ENCODE peak calls at places on chromosomes 1 and 21, in five cellular contexts. One of them, this sample, is unnamed.

GRCh38 chr1:94463765-94464330 is 45.7 kb downstream of the ABCD3 start:
- DNase-seq in PC-3: peak; percentile 78
- DNase-seq in epithelial cell of esophagus: peak; percentile 60
- DNase-seq in psoas muscle: no peak
- DNase-seq in K562: peak; percentile 14
- DNase-seq in this sample: peak; percentile 26

GRCh38 chr1:27097484-27097917 is 57.4 kb downstream of the SLC9A1 start:
- DNase-seq in epithelial cell of esophagus: peak; percentile 82
- DNase-seq in K562: peak; percentile 87
- DNase-seq in psoas muscle: peak; percentile 75
- DNase-seq in PC-3: peak; percentile 86
- DNase-seq in this sample: peak; percentile 75

GRCh38 chr1:1990222-1990621 is 13.4 kb downstream of the CFAP74 start:
- DNase-seq in PC-3: no peak
- DNase-seq in epithelial cell of esophagus: no peak
- DNase-seq in K562: no peak
- DNase-seq in psoas muscle: peak; percentile 53
- DNase-seq in this sample: no peak

GRCh38 chr1:41626616-41627375 is 142.3 kb upstream of the EDN2 start:
- DNase-seq in PC-3: peak; percentile 77
- DNase-seq in epithelial cell of esophagus: peak; percentile 93
- DNase-seq in K562: no peak
- DNase-seq in psoas muscle: no peak
- DNase-seq in this sample: peak; percentile 33

GRCh38 chr1:87766737-87767136 is 438.1 kb downstream of the LMO4 start:
- DNase-seq in PC-3: peak; percentile 44
- DNase-seq in K562: no peak
- DNase-seq in psoas muscle: no peak
- DNase-seq in epithelial cell of esophagus: peak; percentile 91
- DNase-seq in this sample: no peak

GRCh38 chr1:243974451-243975292 is 76.4 kb upstream of the ZBTB18 start:
- DNase-seq in epithelial cell of esophagus: peak; percentile 32
- DNase-seq in K562: no peak
- DNase-seq in psoas muscle: no peak
- DNase-seq in PC-3: peak; percentile 37
- DNase-seq in this sample: peak; percentile 17

GRCh38 chr21:15688809-15689208 is 41.0 kb upstream of the USP25 start:
- DNase-seq in epithelial cell of esophagus: no peak
- DNase-seq in K562: no peak
- DNase-seq in PC-3: peak; percentile 85
- DNase-seq in psoas muscle: no peak
- DNase-seq in this sample: peak; percentile 10

GRCh38 chr1:241269116-241269515 is 87.9 kb downstream of the RGS7 start:
- DNase-seq in PC-3: peak; percentile 52
- DNase-seq in psoas muscle: no peak
- DNase-seq in epithelial cell of esophagus: no peak
- DNase-seq in K562: no peak
- DNase-seq in this sample: peak; percentile 23

GRCh38 chr1:231603598-231604275 is 22.9 kb upstream of the DISC1 start:
- DNase-seq in psoas muscle: no peak
- DNase-seq in PC-3: peak; percentile 88
- DNase-seq in epithelial cell of esophagus: peak; percentile 62
- DNase-seq in K562: peak; percentile 47
- DNase-seq in this sample: peak; percentile 58

GRCh38 chr1:168763031-168763430 is 34.0 kb upstream of the DPT start:
- DNase-seq in epithelial cell of esophagus: peak; percentile 97
- DNase-seq in psoas muscle: no peak
- DNase-seq in K562: no peak
- DNase-seq in PC-3: no peak
- DNase-seq in this sample: no peak

GRCh38 chr21:43304621-43305335 is 122.2 kb downstream of the SIK1 start:
- DNase-seq in epithelial cell of esophagus: no peak
- DNase-seq in psoas muscle: no peak
- DNase-seq in PC-3: no peak
- DNase-seq in K562: no peak
- DNase-seq in this sample: no peak

GRCh38 chr1:214551436-214552173 is at the start of gene PTPN14:
- DNase-seq in epithelial cell of esophagus: peak; percentile 95
- DNase-seq in psoas muscle: peak; percentile 90
- DNase-seq in PC-3: peak; percentile 99
- DNase-seq in K562: peak; percentile 53
- DNase-seq in this sample: no peak

GRCh38 chr1:66438062-66438970 is 95.6 kb upstream of the SGIP1 start:
- DNase-seq in PC-3: peak; percentile 41
- DNase-seq in epithelial cell of esophagus: peak; percentile 70
- DNase-seq in K562: no peak
- DNase-seq in psoas muscle: no peak
- DNase-seq in this sample: no peak

GRCh38 chr1:207888647-207889046 is 22.3 kb downstream of the CD34 start:
- DNase-seq in psoas muscle: peak; percentile 69
- DNase-seq in K562: no peak
- DNase-seq in PC-3: no peak
- DNase-seq in epithelial cell of esophagus: no peak
- DNase-seq in this sample: no peak
- TF ChIP-seq CTCF in psoas muscle: no peak
- TF ChIP-seq CTCF in K562: no peak
- TF ChIP-seq CTCF in PC-3: no peak
- TF ChIP-seq CTCF in epithelial cell of esophagus: no peak
- TF ChIP-seq CTCF in this sample: no peak

GRCh38 chr1:159173303-159173702 is 1.9 kb downstream of the CADM3 start:
- DNase-seq in K562: no peak
- DNase-seq in psoas muscle: no peak
- DNase-seq in PC-3: no peak
- DNase-seq in epithelial cell of esophagus: no peak
- DNase-seq in this sample: no peak

GRCh38 chr1:159171688-159172501 is 480 bp downstream of the CADM3 start:
- DNase-seq in PC-3: no peak
- DNase-seq in K562: no peak
- DNase-seq in epithelial cell of esophagus: peak; percentile 2
- DNase-seq in psoas muscle: peak; percentile 14
- DNase-seq in this sample: no peak

GRCh38 chr1:159171254-159171687 is at the start of gene CADM3:
- DNase-seq in K562: no peak
- DNase-seq in epithelial cell of esophagus: no peak
- DNase-seq in psoas muscle: peak; percentile 21
- DNase-seq in PC-3: no peak
- DNase-seq in this sample: no peak

GRCh38 chr1:159170639-159171038 is 776 bp upstream of the CADM3 start:
- DNase-seq in PC-3: no peak
- DNase-seq in epithelial cell of esophagus: peak; percentile 74
- DNase-seq in K562: no peak
- DNase-seq in psoas muscle: no peak
- DNase-seq in this sample: no peak

GRCh38 chr1:159172599-159173291 is 1.3 kb downstream of the CADM3 start:
- DNase-seq in epithelial cell of esophagus: no peak
- DNase-seq in K562: no peak
- DNase-seq in psoas muscle: peak; percentile 37
- DNase-seq in PC-3: no peak
- DNase-seq in this sample: no peak
- H3K4me3 ChIP-seq in epithelial cell of esophagus: no peak overlapping the region
- H3K4me3 ChIP-seq in K562: no peak overlapping the region
- H3K4me3 ChIP-seq in psoas muscle: peak overlapping the region; percentile 45
- H3K4me3 ChIP-seq in PC-3: no peak overlapping the region
- H3K4me3 ChIP-seq in this sample: no peak overlapping the region

GRCh38 chr21:33230518-33231324 is 983 bp downstream of the IFNAR2 start:
- DNase-seq in epithelial cell of esophagus: peak; percentile 90
- DNase-seq in psoas muscle: peak; percentile 58
- DNase-seq in K562: peak; percentile 68
- DNase-seq in PC-3: peak; percentile 63
- DNase-seq in this sample: peak; percentile 84
- TF ChIP-seq CTCF in epithelial cell of esophagus: no peak
- TF ChIP-seq CTCF in psoas muscle: peak; percentile 3
- TF ChIP-seq CTCF in K562: peak; percentile 34
- TF ChIP-seq CTCF in PC-3: peak; percentile 21
- TF ChIP-seq CTCF in this sample: no peak

GRCh38 chr1:8880068-8880676 is 1.7 kb upstream of the ENO1 start:
- DNase-seq in epithelial cell of esophagus: peak; percentile 87
- DNase-seq in K562: peak; percentile 67
- DNase-seq in PC-3: peak; percentile 93
- DNase-seq in psoas muscle: peak; percentile 37
- DNase-seq in this sample: peak; percentile 61
- H3K4me3 ChIP-seq in epithelial cell of esophagus: no peak overlapping the region
- H3K4me3 ChIP-seq in K562: peak overlapping the region; percentile 82
- H3K4me3 ChIP-seq in PC-3: peak overlapping the region; percentile 95
- H3K4me3 ChIP-seq in psoas muscle: peak overlapping the region; percentile 72
- H3K4me3 ChIP-seq in this sample: peak overlapping the region; percentile 92

GRCh38 chr1:190416239-190416638 is 61.4 kb downstream of the BRINP3 start:
- DNase-seq in K562: no peak
- DNase-seq in psoas muscle: no peak
- DNase-seq in PC-3: peak; percentile 19
- DNase-seq in epithelial cell of esophagus: no peak
- DNase-seq in this sample: peak; percentile 2
- TF ChIP-seq CTCF in K562: no peak
- TF ChIP-seq CTCF in psoas muscle: no peak
- TF ChIP-seq CTCF in PC-3: peak; percentile 47
- TF ChIP-seq CTCF in epithelial cell of esophagus: no peak
- TF ChIP-seq CTCF in this sample: no peak

DNA sequence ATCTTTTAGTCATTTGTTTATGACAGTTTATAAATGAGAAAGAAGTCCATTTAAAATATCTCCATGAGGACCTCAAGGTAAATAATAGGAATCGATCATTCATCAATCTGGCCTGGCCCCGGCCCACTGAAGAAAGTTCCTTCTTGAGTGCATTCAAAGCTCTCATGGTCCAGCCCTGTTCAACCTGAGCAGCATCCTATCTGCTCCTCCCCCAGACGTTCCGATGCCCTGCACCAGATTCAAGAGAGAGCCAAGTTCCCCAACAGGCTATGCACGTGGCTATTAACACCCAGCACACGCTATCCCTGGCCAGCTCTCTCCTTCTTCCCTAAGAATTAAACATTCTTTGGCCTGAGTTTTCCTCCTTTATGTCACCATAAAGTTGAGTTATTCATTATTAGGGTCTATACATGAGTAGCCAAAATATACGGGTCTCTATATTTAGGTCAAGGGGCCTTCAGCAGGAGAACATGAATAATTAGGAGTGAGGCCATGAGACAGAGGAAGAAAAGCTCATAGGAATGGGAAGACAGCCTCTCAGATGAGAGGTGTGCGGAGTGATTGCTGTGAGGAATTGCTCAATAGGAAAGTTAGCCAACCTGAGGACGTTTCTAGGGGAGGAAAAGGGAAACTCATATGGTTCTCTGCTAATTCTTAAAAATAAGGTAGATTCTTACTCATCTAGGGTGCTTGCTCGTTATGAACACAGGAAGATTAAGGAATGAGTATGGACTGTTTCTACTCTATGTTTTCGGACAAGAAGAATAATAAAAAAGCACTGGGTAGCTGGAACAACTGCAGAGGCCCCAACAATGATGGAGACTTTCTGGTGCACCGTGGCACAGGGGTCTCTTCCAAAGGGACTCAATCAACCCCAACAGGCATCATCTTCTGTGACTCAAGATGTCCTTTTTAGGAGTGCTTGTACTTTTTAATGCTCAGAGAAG is 23.6 kb downstream of the RUNX1 start:
- DNase-seq in K562: no peak
- DNase-seq in PC-3: no peak
- DNase-seq in psoas muscle: no peak
- DNase-seq in epithelial cell of esophagus: no peak
- DNase-seq in this sample: no peak
- H3K4me3 ChIP-seq in K562: no peak overlapping the region
- H3K4me3 ChIP-seq in PC-3: no peak overlapping the region
- H3K4me3 ChIP-seq in psoas muscle: no peak overlapping the region
- H3K4me3 ChIP-seq in epithelial cell of esophagus: no peak overlapping the region
- H3K4me3 ChIP-seq in this sample: no peak overlapping the region

GRCh38 chr1:150221552-150221951 is 14.4 kb downstream of the ANP32E start:
- DNase-seq in epithelial cell of esophagus: peak; percentile 37
- DNase-seq in K562: no peak
- DNase-seq in PC-3: peak; percentile 64
- DNase-seq in psoas muscle: no peak
- DNase-seq in this sample: peak; percentile 29
- TF ChIP-seq CTCF in epithelial cell of esophagus: peak; percentile 51
- TF ChIP-seq CTCF in K562: peak; percentile 42
- TF ChIP-seq CTCF in PC-3: peak; percentile 67
- TF ChIP-seq CTCF in psoas muscle: peak; percentile 36
- TF ChIP-seq CTCF in this sample: peak; percentile 35

GRCh38 chr1:37002898-37003297 is 31.4 kb downstream of the GRIK3 start:
- DNase-seq in psoas muscle: no peak
- DNase-seq in PC-3: no peak
- DNase-seq in K562: peak; percentile 61
- DNase-seq in epithelial cell of esophagus: no peak
- DNase-seq in this sample: no peak
- H3K4me3 ChIP-seq in psoas muscle: no peak overlapping the region
- H3K4me3 ChIP-seq in PC-3: no peak overlapping the region
- H3K4me3 ChIP-seq in K562: no peak overlapping the region
- H3K4me3 ChIP-seq in epithelial cell of esophagus: no peak overlapping the region
- H3K4me3 ChIP-seq in this sample: no peak overlapping the region

DNA sequence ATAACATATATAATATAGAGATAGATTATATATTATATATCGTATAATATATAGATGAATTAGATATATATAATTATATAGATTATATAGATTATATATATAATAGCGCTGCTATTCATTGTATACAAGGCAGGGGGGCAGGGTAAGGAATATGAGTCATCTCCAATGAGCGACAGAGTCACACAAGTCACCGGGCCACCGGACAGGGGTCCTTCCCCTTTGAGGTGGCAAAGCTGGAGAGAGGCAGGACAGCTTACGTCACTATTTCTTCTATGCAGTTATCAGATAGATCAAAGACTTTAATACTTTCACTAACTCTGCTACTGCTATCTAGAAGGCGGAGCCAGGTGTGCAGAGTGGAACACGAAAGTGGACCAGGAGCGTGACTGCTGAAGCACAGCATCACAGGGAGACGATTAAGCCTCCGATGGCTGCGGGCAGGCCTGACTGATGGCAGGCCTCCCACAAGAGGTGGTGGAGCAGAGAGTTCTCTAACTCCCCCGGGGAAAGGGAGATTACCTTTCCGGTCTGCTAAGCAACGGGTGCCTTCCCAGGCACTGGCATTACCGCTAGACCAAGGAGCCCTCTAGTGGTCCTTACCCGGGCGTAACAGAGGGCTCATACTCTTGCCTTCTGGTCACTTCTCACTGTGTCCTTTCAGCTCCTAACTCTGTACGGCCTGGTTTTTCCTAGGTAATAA is 2154.7 kb downstream of the MRPL39 start:
- DNase-seq in epithelial cell of esophagus: no peak
- DNase-seq in psoas muscle: no peak
- DNase-seq in PC-3: peak; percentile 13
- DNase-seq in K562: no peak
- DNase-seq in this sample: peak; percentile 60
- TF ChIP-seq CTCF in epithelial cell of esophagus: no peak
- TF ChIP-seq CTCF in psoas muscle: no peak
- TF ChIP-seq CTCF in PC-3: peak; percentile 31
- TF ChIP-seq CTCF in K562: no peak
- TF ChIP-seq CTCF in this sample: peak; percentile 37

GRCh38 chr1:25631750-25632495 is 15.3 kb downstream of the MAN1C1 start:
- DNase-seq in epithelial cell of esophagus: no peak
- DNase-seq in K562: no peak
- DNase-seq in psoas muscle: peak; percentile 34
- DNase-seq in PC-3: no peak
- DNase-seq in this sample: no peak
- H3K4me3 ChIP-seq in epithelial cell of esophagus: no peak overlapping the region
- H3K4me3 ChIP-seq in K562: no peak overlapping the region
- H3K4me3 ChIP-seq in psoas muscle: peak overlapping the region; percentile 41
- H3K4me3 ChIP-seq in PC-3: no peak overlapping the region
- H3K4me3 ChIP-seq in this sample: no peak overlapping the region